ENCODE peak calls at places on chromosomes 1 and 21, in six cellular contexts. Y, L, X, J, H and K are unnamed samples.

GRCh38 chr1:201329801-201330200 is 46.5 kb downstream of the PKP1 start:
- DNase-seq in X (no peak), H (no peak), J (no peak), Y (no peak), L (no peak), K (no peak)

GRCh38 chr1:228109962-228110488 is 926 bp upstream of the MRPL55 start:
- DNase-seq in L (no peak), X (no peak), J (no peak), H (no peak), Y (no peak), K (no peak)

GRCh38 chr1:42847111-42847580 is 733 bp downstream of the ZNF691 start:
- DNase-seq in L (no peak), J (no peak), H (no peak), X (no peak), Y (no peak), K (no peak)

GRCh38 chr1:210292276-210292851 is 36.3 kb upstream of the HHAT start:
- DNase-seq in Y (peak), H (peak), X (peak), J (no peak), L (peak), K (peak)

GRCh38 chr1:161121838-161122237 is 3.9 kb downstream of the NIT1 start:
- DNase-seq in J (no peak), X (no peak), L (no peak), Y (no peak), H (no peak), K (no peak)

GRCh38 chr1:231856426-231856825 is 229.8 kb downstream of the DISC1 start:
- DNase-seq in Y (no peak), L (no peak), X (no peak), J (no peak), H (no peak), K (no peak)

GRCh38 chr1:244761279-244761678 is 74.2 kb upstream of the COX20 start:
- DNase-seq in X (no peak), Y (no peak), L (peak), J (no peak), H (no peak), K (no peak)

GRCh38 chr1:38208720-38209632 is 162.4 kb upstream of the POU3F1 start:
- DNase-seq in Y (no peak), H (no peak), L (no peak), J (no peak), X (no peak), K (no peak)

GRCh38 chr1:93820554-93821411 is 58.2 kb downstream of the DNTTIP2 start:
- DNase-seq in X (no peak), Y (no peak), J (no peak), L (no peak), H (no peak), K (no peak)

GRCh38 chr21:32702702-32703101 is 25.1 kb downstream of the SYNJ1 start:
- DNase-seq in Y (no peak), J (no peak), L (no peak), X (no peak), H (no peak), K (no peak)

GRCh38 chr1:10232213-10232612 is 21.8 kb downstream of the KIF1B start:
- DNase-seq in J (no peak), X (no peak), H (no peak), Y (no peak), L (no peak), K (no peak)

GRCh38 chr1:244651956-244652698 is 799 bp upstream of the DESI2 start:
- DNase-seq in Y (no peak), J (no peak), X (no peak), H (no peak), L (peak), K (peak)

GRCh38 chr1:207868769-207869721 is 41.9 kb downstream of the CD34 start:
- DNase-seq in X (peak), L (peak), Y (peak), J (peak), H (peak), K (peak)

GRCh38 chr1:85244271-85245053 is 15.0 kb downstream of the C1orf52 start:
- DNase-seq in H (no peak), Y (no peak), X (no peak), J (no peak), L (no peak), K (no peak)

GRCh38 chr1:87594736-87595383 is 266.2 kb downstream of the LMO4 start:
- DNase-seq in Y (peak), J (no peak), X (no peak), L (no peak), H (no peak), K (no peak)

GRCh38 chr1:231855966-231856365 is 229.4 kb downstream of the DISC1 start:
- DNase-seq in Y (no peak), L (no peak), H (no peak), X (no peak), J (no peak), K (no peak)

GRCh38 chr1:96966536-96967138 is 245.1 kb downstream of the PTBP2 start:
- DNase-seq in H (peak), Y (peak), J (peak), X (peak), L (peak), K (peak)

GRCh38 chr21:39601194-39601940 is 11.4 kb upstream of the B3GALT5 start:
- DNase-seq in L (no peak), H (no peak), J (no peak), X (no peak), Y (no peak), K (no peak)

GRCh38 chr1:223052931-223053330 is 90.1 kb downstream of the TLR5 start:
- DNase-seq in X (no peak), H (no peak), J (no peak), L (no peak), Y (no peak), K (no peak)

GRCh38 chr1:163161841-163162240 is 40.9 kb downstream of the RGS5 start:
- DNase-seq in L (no peak), Y (no peak), H (no peak), J (no peak), X (no peak), K (no peak)

GRCh38 chr1:32695098-32695904 is 7.3 kb downstream of the SYNC start:
- DNase-seq in L (peak), H (no peak), J (no peak), X (peak), Y (no peak), K (no peak)

GRCh38 chr1:9420835-9421532 is 118.3 kb upstream of the SLC25A33 start:
- DNase-seq in L (no peak), X (no peak), J (no peak), Y (no peak), H (no peak), K (no peak)

GRCh38 chr1:42484382-42484781 is 21.3 kb downstream of the CCDC30 start:
- DNase-seq in H (no peak), L (no peak), Y (no peak), X (no peak), J (no peak), K (no peak)

GRCh38 chr1:116498789-116499628 is 71.8 kb downstream of the CD58 start:
- DNase-seq in Y (peak), X (peak), L (peak), J (peak), H (peak), K (peak)

GRCh38 chr1:230793463-230793745 is 46.2 kb downstream of the CAPN9 start:
- DNase-seq in Y (no peak), L (no peak), J (no peak), X (no peak), H (no peak), K (no peak)

GRCh38 chr21:28781602-28782274 is 210.9 kb downstream of the LTN1 start:
- DNase-seq in J (no peak), X (no peak), Y (peak), H (no peak), L (no peak), K (no peak)

GRCh38 chr21:15549671-15550070 is 180.1 kb upstream of the USP25 start:
- DNase-seq in L (no peak), X (no peak), Y (no peak), H (no peak), J (no peak), K (no peak)

GRCh38 chr1:23273450-23274133 is 56.3 kb upstream of the HTR1D start:
- DNase-seq in X (no peak), H (peak), Y (no peak), J (no peak), L (no peak), K (no peak)